ENCODE peak calls at places on chromosomes 11 and 22, in eight cellular contexts. N is ovary, R is gastrocnemius medialis, O is heart left ventricle, M is tibial nerve, D is endothelial cell of umbilical vein, I is DND-41, H is H1. W is an unnamed sample. For H3K4me1, the result is how much of the 10 kb centered on the place peaks cover.

GRCh38 chr11:64098318-64098831 is 62.6 kb downstream of the FLRT1 start:
- DNase-seq in N (no peak), R (no peak), O (no peak), M (no peak), D (no peak), I (no peak), H (no peak), W (no peak)

GRCh38 chr22:23178512-23179254 is 1.6 kb upstream of the BCR start:
- DNase-seq in N (peak), R (peak), O (peak), M (peak), D (peak), I (peak), H (peak), W (peak)

GRCh38 chr11:34104680-34105078 is 750 bp upstream of the NAT10 start:
- DNase-seq in N (no peak), R (no peak), O (no peak), M (no peak), D (no peak), I (no peak), H (no peak), W (no peak)

GRCh38 chr22:42379961-42380537 is 52.2 kb downstream of the NFAM1 start:
- DNase-seq in N (no peak), R (no peak), O (no peak), M (no peak), D (no peak), I (no peak), H (no peak), W (no peak)

GRCh38 chr11:131744847-131745246 is 374.4 kb downstream of the NTM start:
- DNase-seq in N (no peak), R (no peak), O (no peak), M (no peak), D (peak), I (no peak), H (no peak), W (no peak)

GRCh38 chr11:58905141-58905715 is 34.1 kb upstream of the GLYATL1 start:
- DNase-seq in N (no peak), R (no peak), O (peak), M (no peak), D (no peak), I (no peak), H (peak), W (no peak)

GRCh38 chr22:44441401-44442185 is 56.4 kb downstream of the RTL6 start:
- DNase-seq in N (no peak), R (no peak), O (peak), M (no peak), D (no peak), I (no peak), H (no peak), W (no peak)

GRCh38 chr11:66247295-66247694 is 21.1 kb upstream of the RAB1B start:
- DNase-seq in N (no peak), R (no peak), O (no peak), M (no peak), D (no peak), I (no peak), H (no peak), W (no peak)

GRCh38 chr22:47091241-47091691 is 328.8 kb downstream of the TBC1D22A start:
- DNase-seq in N (no peak), R (no peak), O (no peak), M (no peak), D (no peak), I (no peak), H (no peak), W (no peak)

GRCh38 chr11:80925291-80925690 is 1484.5 kb upstream of the TENM4 start:
- DNase-seq in N (no peak), R (no peak), O (no peak), M (no peak), D (no peak), I (no peak), H (no peak), W (no peak)

GRCh38 chr11:102599642-102600261 is 25.4 kb downstream of the MMP20 start:
- DNase-seq in N (no peak), R (no peak), O (no peak), M (no peak), D (peak), I (no peak), H (no peak), W (no peak)

GRCh38 chr22:20624161-20624616 is 116.8 kb downstream of the MED15 start:
- DNase-seq in N (no peak), R (no peak), O (no peak), M (no peak), D (no peak), I (no peak), H (no peak), W (no peak)

GRCh38 chr11:46198245-46198872 is 77.1 kb upstream of the PHF21A start:
- DNase-seq in N (no peak), R (no peak), O (no peak), M (no peak), D (no peak), I (no peak), H (no peak), W (no peak)

GRCh38 chr11:19474211-19474610 is 233.5 kb upstream of the E2F8 start:
- DNase-seq in N (no peak), R (no peak), O (no peak), M (no peak), D (no peak), I (no peak), H (no peak), W (no peak)

GRCh38 chr11:92226331-92227232 is 2.0 kb downstream of the FAT3 start:
- DNase-seq in N (peak), R (no peak), O (no peak), M (no peak), D (no peak), I (no peak), H (peak), W (no peak)

GRCh38 chr11:79242616-79243015 is 198.2 kb downstream of the TENM4 start:
- DNase-seq in N (no peak), R (no peak), O (no peak), M (no peak), D (no peak), I (no peak), H (no peak), W (no peak)

GRCh38 chr22:27241430-27242110 is 560.0 kb downstream of the MN1 start:
- DNase-seq in N (peak), R (no peak), O (no peak), M (no peak), D (peak), I (no peak), H (no peak), W (no peak)

GRCh38 chr11:94519478-94520084 is 7.3 kb downstream of the C11orf97 start:
- DNase-seq in N (no peak), R (no peak), O (no peak), M (no peak), D (peak), I (no peak), H (no peak), W (no peak)

GRCh38 chr11:128757235-128757711 is 63.4 kb downstream of the FLI1 start:
- DNase-seq in N (no peak), R (no peak), O (peak), M (no peak), D (peak), I (peak), H (no peak), W (no peak)

GRCh38 chr22:33400891-33401290 is 342.7 kb upstream of the SYN3 start:
- DNase-seq in N (no peak), R (no peak), O (no peak), M (no peak), D (no peak), I (no peak), H (no peak), W (no peak)

GRCh38 chr11:95082576-95083001 is 7.1 kb upstream of the ENDOD1 start:
- DNase-seq in N (no peak), R (no peak), O (no peak), M (no peak), D (no peak), I (no peak), H (no peak), W (no peak)

GRCh38 chr11:70000228-70000627 is 77.9 kb upstream of the ANO1 start:
- DNase-seq in N (no peak), R (no peak), O (no peak), M (no peak), D (no peak), I (no peak), H (no peak), W (no peak)

GRCh38 chr11:43138621-43139140 is 173.1 kb upstream of the API5 start:
- DNase-seq in N (no peak), R (no peak), O (no peak), M (no peak), D (no peak), I (no peak), H (no peak), W (no peak)

GRCh38 chr11:67492801-67493547 is 10.1 kb downstream of the AIP start:
- DNase-seq in N (no peak), R (no peak), O (no peak), M (no peak), D (no peak), I (no peak), H (peak), W (no peak)

DNA sequence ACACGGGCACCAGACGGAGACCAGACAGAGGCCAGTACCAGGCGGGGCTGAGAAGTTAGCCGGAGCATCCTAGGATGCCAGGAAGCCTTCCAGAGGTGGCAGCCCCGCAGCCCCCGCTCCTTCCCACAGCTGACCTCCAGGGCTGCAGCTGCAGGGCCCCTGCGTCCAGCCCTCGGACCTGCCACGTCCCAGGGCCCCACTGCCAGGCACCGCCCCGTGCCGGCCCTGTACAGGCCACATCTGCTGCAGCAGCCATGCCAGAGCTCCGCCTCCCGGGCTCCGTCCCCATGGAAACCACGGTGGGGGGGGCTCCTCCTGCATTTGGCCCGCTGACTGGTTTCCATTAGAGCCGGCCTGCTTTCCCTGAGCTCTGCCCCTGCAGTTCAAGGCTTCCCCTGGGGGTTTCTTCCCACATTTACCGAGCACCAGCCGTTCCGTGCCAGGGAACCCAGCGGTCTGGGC is 62.5 kb upstream of the PPARA start:
- DNase-seq in N (peak), R (peak), O (peak), M (peak), D (peak), I (peak), H (no peak), W (no peak)
- H3K27ac ChIP-seq in N (peak), R (peak), O (peak), M (peak), D (peak), I (no peak), H (no peak), W (no peak)

GRCh38 chr22:38173156-38173906 is 8.3 kb downstream of the PLA2G6 start:
- DNase-seq in N (no peak), R (no peak), O (no peak), M (no peak), D (no peak), I (no peak), H (no peak), W (no peak)
- H3K4me1 ChIP-seq in N (under half), R (half or more), O (half or more), M (under half), D (under half), I (under half), H (under half), W (under half)

GRCh38 chr11:77474509-77475070 is 696 bp upstream of the PAK1 start:
- DNase-seq in N (no peak), R (no peak), O (no peak), M (no peak), D (no peak), I (no peak), H (no peak), W (no peak)

GRCh38 chr11:77473001-77473800 is 693 bp downstream of the PAK1 start:
- DNase-seq in N (peak), R (peak), O (peak), M (no peak), D (no peak), I (peak), H (peak), W (no peak)

GRCh38 chr11:77475206-77475605 is 1.3 kb upstream of the PAK1 start:
- DNase-seq in N (no peak), R (no peak), O (no peak), M (no peak), D (no peak), I (no peak), H (no peak), W (no peak)

GRCh38 chr11:77471520-77472234 is 2.2 kb downstream of the PAK1 start:
- DNase-seq in N (no peak), R (no peak), O (no peak), M (no peak), D (no peak), I (peak), H (no peak), W (no peak)

DNA sequence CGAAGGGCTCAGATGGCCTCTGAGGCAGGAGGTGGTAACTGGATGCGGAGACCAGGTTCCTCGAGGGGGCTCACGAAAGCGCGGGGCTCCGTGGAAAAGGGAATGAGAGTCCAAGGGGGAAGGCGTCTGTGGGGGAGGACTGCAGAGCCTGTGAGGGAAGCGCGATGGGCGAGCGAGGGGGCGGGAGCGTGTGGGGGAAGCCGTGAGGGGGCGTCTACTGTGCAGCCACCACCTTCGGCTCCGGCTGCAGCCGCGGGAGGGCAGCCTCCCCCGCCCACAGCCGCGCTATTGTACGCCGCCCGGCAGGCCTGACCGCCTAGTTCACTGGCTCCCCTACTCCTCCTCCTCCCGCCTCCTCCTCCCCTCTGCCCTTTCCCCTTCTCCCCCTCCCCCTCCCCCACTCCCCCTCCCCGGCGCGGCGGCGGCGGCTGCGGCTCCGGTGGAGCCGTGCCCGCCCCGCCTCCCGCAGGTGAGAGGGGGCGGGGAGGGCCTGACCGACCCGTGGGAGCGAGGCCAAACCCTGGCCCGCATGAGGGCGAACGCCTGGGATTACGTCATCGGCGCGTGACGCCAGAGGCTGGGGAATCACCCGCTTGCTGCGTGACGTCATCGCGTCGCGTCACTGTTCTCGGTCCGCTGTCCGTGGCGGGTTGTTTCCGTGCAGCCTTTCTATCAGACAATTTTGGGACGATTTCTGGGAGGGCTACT is at the start of gene PAK1:
- DNase-seq in N (peak), R (peak), O (peak), M (peak), D (peak), I (peak), H (peak), W (peak)
- H3K27ac ChIP-seq in N (peak), R (peak), O (peak), M (peak), D (no peak), I (no peak), H (peak), W (no peak)

DNA sequence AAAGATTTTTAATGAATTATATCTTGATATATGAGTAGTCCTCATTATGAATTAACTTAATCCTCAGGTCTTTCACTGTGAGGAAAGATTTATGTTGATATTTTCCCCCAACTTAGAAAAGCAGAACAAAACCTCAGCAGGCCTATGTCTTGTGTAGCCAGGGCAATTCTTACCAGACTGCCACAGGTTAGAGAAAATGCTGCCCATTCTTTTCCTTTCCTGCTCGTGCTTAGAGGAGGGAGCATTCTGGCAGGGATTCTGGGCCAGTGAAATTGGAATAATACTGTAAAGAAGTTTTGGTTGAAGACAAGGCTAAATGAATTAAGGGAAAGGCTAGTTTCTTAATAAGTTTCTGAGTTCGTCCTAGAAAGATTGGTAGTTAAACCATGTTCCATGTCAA is 56.6 kb downstream of the ZNRF3 start:
- DNase-seq in N (no peak), R (no peak), O (no peak), M (no peak), D (no peak), I (no peak), H (no peak), W (no peak)
- H3K4me1 ChIP-seq in N (under half), R (under half), O (under half), M (under half), D (under half), I (under half), H (under half), W (under half)

DNA sequence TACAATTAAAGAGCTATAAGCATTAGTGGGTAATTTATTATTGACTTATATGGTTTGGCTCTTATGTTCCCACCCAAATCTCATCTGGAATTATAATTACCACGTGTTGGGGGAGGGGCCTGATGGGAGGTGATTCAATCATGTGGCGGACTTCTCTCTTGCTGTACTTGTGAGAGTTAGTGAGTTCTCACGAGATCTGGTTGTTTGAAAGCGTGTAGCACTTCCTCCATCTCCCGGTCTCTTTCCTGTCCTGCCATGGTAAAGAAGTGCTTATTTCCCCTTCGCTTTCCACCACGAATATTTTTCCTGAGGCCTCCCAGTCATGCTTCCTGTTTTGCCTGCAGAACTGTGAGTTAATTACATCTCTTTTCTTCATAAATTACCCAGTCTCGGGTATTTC is 28.1 kb upstream of the CHORDC1 start:
- DNase-seq in N (no peak), R (no peak), O (no peak), M (no peak), D (peak), I (no peak), H (no peak), W (no peak)
- H3K27ac ChIP-seq in N (no peak), R (no peak), O (no peak), M (no peak), D (no peak), I (no peak), H (no peak), W (no peak)

GRCh38 chr11:3949132-3949531 is 93.7 kb downstream of the STIM1 start:
- DNase-seq in N (no peak), R (peak), O (no peak), M (no peak), D (no peak), I (peak), H (no peak), W (no peak)
- H3K4me1 ChIP-seq in N (under half), R (half or more), O (half or more), M (under half), D (under half), I (half or more), H (under half), W (under half)